ENCODE peak calls at places on chromosomes 13 and 19, in ten cellular contexts. One of them, this sample, is unnamed.

GRCh38 chr13:35743165-35743564 is 266.7 kb upstream of the MAB21L1 start:
- DNase-seq in GM12865: no peak
- DNase-seq in fibroblast of pulmonary artery: no peak
- DNase-seq in thoracic aorta: no peak
- DNase-seq in dorsolateral prefrontal cortex: no peak
- DNase-seq in foreskin fibroblast: no peak
- DNase-seq in Panc1: no peak
- DNase-seq in HFF-Myc: no peak
- DNase-seq in cardiac fibroblast: no peak
- DNase-seq in brain microvascular endothelial cell: no peak
- DNase-seq in this sample: no peak

GRCh38 chr13:101655435-101655834 is 203.0 kb downstream of the ITGBL1 start:
- DNase-seq in thoracic aorta: no peak
- DNase-seq in GM12865: no peak
- DNase-seq in HFF-Myc: no peak
- DNase-seq in cardiac fibroblast: no peak
- DNase-seq in Panc1: no peak
- DNase-seq in dorsolateral prefrontal cortex: no peak
- DNase-seq in foreskin fibroblast: no peak
- DNase-seq in fibroblast of pulmonary artery: no peak
- DNase-seq in brain microvascular endothelial cell: no peak
- DNase-seq in this sample: no peak

GRCh38 chr13:31046711-31047279 is 114.3 kb downstream of the TEX26 start:
- DNase-seq in fibroblast of pulmonary artery: peak
- DNase-seq in foreskin fibroblast: peak
- DNase-seq in Panc1: no peak
- DNase-seq in cardiac fibroblast: peak
- DNase-seq in GM12865: no peak
- DNase-seq in thoracic aorta: no peak
- DNase-seq in HFF-Myc: no peak
- DNase-seq in dorsolateral prefrontal cortex: peak
- DNase-seq in brain microvascular endothelial cell: peak
- DNase-seq in this sample: no peak

GRCh38 chr19:48757089-48757675 is 1.9 kb downstream of the FGF21 start:
- DNase-seq in dorsolateral prefrontal cortex: no peak
- DNase-seq in Panc1: no peak
- DNase-seq in brain microvascular endothelial cell: no peak
- DNase-seq in thoracic aorta: no peak
- DNase-seq in HFF-Myc: no peak
- DNase-seq in cardiac fibroblast: no peak
- DNase-seq in GM12865: no peak
- DNase-seq in fibroblast of pulmonary artery: no peak
- DNase-seq in foreskin fibroblast: no peak
- DNase-seq in this sample: no peak

GRCh38 chr13:34926513-34926912 is 15.6 kb upstream of the NBEA start:
- DNase-seq in HFF-Myc: no peak
- DNase-seq in GM12865: no peak
- DNase-seq in dorsolateral prefrontal cortex: no peak
- DNase-seq in Panc1: no peak
- DNase-seq in fibroblast of pulmonary artery: peak
- DNase-seq in thoracic aorta: no peak
- DNase-seq in foreskin fibroblast: peak
- DNase-seq in cardiac fibroblast: peak
- DNase-seq in brain microvascular endothelial cell: peak
- DNase-seq in this sample: no peak

GRCh38 chr13:41056996-41057711 is 4.2 kb upstream of the WBP4 start:
- DNase-seq in foreskin fibroblast: no peak
- DNase-seq in Panc1: no peak
- DNase-seq in fibroblast of pulmonary artery: no peak
- DNase-seq in GM12865: no peak
- DNase-seq in brain microvascular endothelial cell: no peak
- DNase-seq in HFF-Myc: no peak
- DNase-seq in dorsolateral prefrontal cortex: no peak
- DNase-seq in cardiac fibroblast: no peak
- DNase-seq in thoracic aorta: no peak
- DNase-seq in this sample: no peak

GRCh38 chr19:45508931-45509691 is 1.8 kb downstream of the VASP start:
- DNase-seq in Panc1: no peak
- DNase-seq in HFF-Myc: no peak
- DNase-seq in fibroblast of pulmonary artery: peak
- DNase-seq in cardiac fibroblast: peak
- DNase-seq in thoracic aorta: peak
- DNase-seq in foreskin fibroblast: peak
- DNase-seq in dorsolateral prefrontal cortex: no peak
- DNase-seq in GM12865: peak
- DNase-seq in brain microvascular endothelial cell: peak
- DNase-seq in this sample: no peak

GRCh38 chr19:16040642-16041041 is 35.7 kb upstream of the TPM4 start:
- DNase-seq in foreskin fibroblast: peak
- DNase-seq in brain microvascular endothelial cell: no peak
- DNase-seq in HFF-Myc: no peak
- DNase-seq in thoracic aorta: no peak
- DNase-seq in dorsolateral prefrontal cortex: no peak
- DNase-seq in Panc1: no peak
- DNase-seq in fibroblast of pulmonary artery: peak
- DNase-seq in GM12865: no peak
- DNase-seq in cardiac fibroblast: peak
- DNase-seq in this sample: no peak

GRCh38 chr19:38538386-38538785 is 79.4 kb downstream of the MAP4K1 start:
- DNase-seq in GM12865: no peak
- DNase-seq in cardiac fibroblast: no peak
- DNase-seq in HFF-Myc: no peak
- DNase-seq in fibroblast of pulmonary artery: no peak
- DNase-seq in dorsolateral prefrontal cortex: peak
- DNase-seq in thoracic aorta: no peak
- DNase-seq in Panc1: no peak
- DNase-seq in brain microvascular endothelial cell: no peak
- DNase-seq in foreskin fibroblast: no peak
- DNase-seq in this sample: no peak

GRCh38 chr19:17327654-17328516 is 6.8 kb downstream of the ANO8 start:
- DNase-seq in GM12865: peak
- DNase-seq in Panc1: no peak
- DNase-seq in foreskin fibroblast: no peak
- DNase-seq in dorsolateral prefrontal cortex: no peak
- DNase-seq in HFF-Myc: no peak
- DNase-seq in fibroblast of pulmonary artery: peak
- DNase-seq in brain microvascular endothelial cell: no peak
- DNase-seq in cardiac fibroblast: peak
- DNase-seq in thoracic aorta: no peak
- DNase-seq in this sample: peak

GRCh38 chr13:109700176-109700575 is 86.2 kb downstream of the IRS2 start:
- DNase-seq in fibroblast of pulmonary artery: peak
- DNase-seq in brain microvascular endothelial cell: peak
- DNase-seq in HFF-Myc: peak
- DNase-seq in cardiac fibroblast: peak
- DNase-seq in foreskin fibroblast: peak
- DNase-seq in Panc1: no peak
- DNase-seq in GM12865: no peak
- DNase-seq in thoracic aorta: no peak
- DNase-seq in dorsolateral prefrontal cortex: peak
- DNase-seq in this sample: no peak

GRCh38 chr19:14555918-14556661 is 15.8 kb downstream of the NDUFB7 start:
- DNase-seq in foreskin fibroblast: no peak
- DNase-seq in fibroblast of pulmonary artery: no peak
- DNase-seq in cardiac fibroblast: no peak
- DNase-seq in brain microvascular endothelial cell: peak
- DNase-seq in thoracic aorta: no peak
- DNase-seq in Panc1: no peak
- DNase-seq in HFF-Myc: no peak
- DNase-seq in GM12865: no peak
- DNase-seq in dorsolateral prefrontal cortex: no peak
- DNase-seq in this sample: no peak

GRCh38 chr13:107365466-107366215 is 797.7 kb upstream of the ARGLU1 start:
- DNase-seq in Panc1: no peak
- DNase-seq in dorsolateral prefrontal cortex: no peak
- DNase-seq in thoracic aorta: no peak
- DNase-seq in brain microvascular endothelial cell: peak
- DNase-seq in foreskin fibroblast: no peak
- DNase-seq in fibroblast of pulmonary artery: peak
- DNase-seq in HFF-Myc: no peak
- DNase-seq in GM12865: no peak
- DNase-seq in cardiac fibroblast: peak
- DNase-seq in this sample: no peak

GRCh38 chr19:10113592-10113963 is 2.1 kb downstream of the P2RY11 start:
- DNase-seq in brain microvascular endothelial cell: no peak
- DNase-seq in thoracic aorta: no peak
- DNase-seq in Panc1: no peak
- DNase-seq in GM12865: peak
- DNase-seq in dorsolateral prefrontal cortex: no peak
- DNase-seq in cardiac fibroblast: no peak
- DNase-seq in foreskin fibroblast: no peak
- DNase-seq in fibroblast of pulmonary artery: no peak
- DNase-seq in HFF-Myc: no peak
- DNase-seq in this sample: no peak

GRCh38 chr19:8512115-8512967 is 1.6 kb downstream of the ZNF414 start:
- DNase-seq in dorsolateral prefrontal cortex: no peak
- DNase-seq in HFF-Myc: no peak
- DNase-seq in Panc1: no peak
- DNase-seq in fibroblast of pulmonary artery: peak
- DNase-seq in brain microvascular endothelial cell: no peak
- DNase-seq in cardiac fibroblast: peak
- DNase-seq in GM12865: peak
- DNase-seq in foreskin fibroblast: no peak
- DNase-seq in thoracic aorta: no peak
- DNase-seq in this sample: no peak

GRCh38 chr13:48727252-48728011 is 73.7 kb downstream of the CYSLTR2 start:
- DNase-seq in GM12865: peak
- DNase-seq in brain microvascular endothelial cell: no peak
- DNase-seq in dorsolateral prefrontal cortex: no peak
- DNase-seq in foreskin fibroblast: no peak
- DNase-seq in cardiac fibroblast: peak
- DNase-seq in Panc1: no peak
- DNase-seq in HFF-Myc: peak
- DNase-seq in thoracic aorta: no peak
- DNase-seq in fibroblast of pulmonary artery: peak
- DNase-seq in this sample: no peak

GRCh38 chr19:12314553-12314952 is 18.9 kb downstream of the ZNF563 start:
- DNase-seq in fibroblast of pulmonary artery: no peak
- DNase-seq in cardiac fibroblast: no peak
- DNase-seq in Panc1: no peak
- DNase-seq in HFF-Myc: no peak
- DNase-seq in foreskin fibroblast: no peak
- DNase-seq in brain microvascular endothelial cell: no peak
- DNase-seq in thoracic aorta: no peak
- DNase-seq in GM12865: no peak
- DNase-seq in dorsolateral prefrontal cortex: no peak
- DNase-seq in this sample: no peak

GRCh38 chr13:31686660-31687430 is 52.5 kb upstream of the RXFP2 start:
- DNase-seq in brain microvascular endothelial cell: no peak
- DNase-seq in dorsolateral prefrontal cortex: no peak
- DNase-seq in thoracic aorta: no peak
- DNase-seq in cardiac fibroblast: peak
- DNase-seq in GM12865: no peak
- DNase-seq in HFF-Myc: no peak
- DNase-seq in foreskin fibroblast: no peak
- DNase-seq in Panc1: no peak
- DNase-seq in fibroblast of pulmonary artery: peak
- DNase-seq in this sample: no peak

GRCh38 chr19:4360641-4361151 is 17.3 kb downstream of the MPND start:
- DNase-seq in foreskin fibroblast: no peak
- DNase-seq in cardiac fibroblast: no peak
- DNase-seq in Panc1: no peak
- DNase-seq in thoracic aorta: no peak
- DNase-seq in dorsolateral prefrontal cortex: no peak
- DNase-seq in fibroblast of pulmonary artery: no peak
- DNase-seq in HFF-Myc: no peak
- DNase-seq in GM12865: no peak
- DNase-seq in brain microvascular endothelial cell: no peak
- DNase-seq in this sample: no peak
- TF ChIP-seq CTCF in foreskin fibroblast: no peak
- TF ChIP-seq CTCF in cardiac fibroblast: no peak
- TF ChIP-seq CTCF in Panc1: no peak
- TF ChIP-seq CTCF in thoracic aorta: no peak
- TF ChIP-seq CTCF in dorsolateral prefrontal cortex: no peak
- TF ChIP-seq CTCF in fibroblast of pulmonary artery: no peak
- TF ChIP-seq CTCF in HFF-Myc: no peak
- TF ChIP-seq CTCF in GM12865: no peak
- TF ChIP-seq CTCF in brain microvascular endothelial cell: no peak
- TF ChIP-seq CTCF in this sample: no peak

DNA sequence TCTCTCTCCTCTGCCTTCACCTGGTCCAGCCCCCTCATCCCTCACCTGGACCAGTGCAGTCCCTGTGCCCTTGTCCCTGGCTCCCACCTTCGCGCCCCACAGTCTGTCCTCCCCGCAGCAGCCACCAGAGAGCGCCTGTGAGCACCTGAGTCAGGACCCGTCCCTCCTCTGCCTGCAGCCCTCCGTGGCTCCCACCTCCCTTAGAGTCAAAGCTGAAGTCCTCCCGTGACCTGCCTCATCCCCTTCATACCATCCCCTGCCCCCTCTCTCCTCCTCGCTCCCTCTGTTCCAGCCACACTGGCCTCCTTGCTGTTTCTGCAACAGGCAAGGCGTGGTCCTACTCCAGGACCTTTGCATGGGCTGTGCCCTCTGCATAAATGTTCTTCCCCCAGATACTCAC is 10.3 kb downstream of the CELF5 start:
- DNase-seq in GM12865: no peak
- DNase-seq in cardiac fibroblast: no peak
- DNase-seq in thoracic aorta: no peak
- DNase-seq in dorsolateral prefrontal cortex: no peak
- DNase-seq in brain microvascular endothelial cell: no peak
- DNase-seq in Panc1: no peak
- DNase-seq in fibroblast of pulmonary artery: no peak
- DNase-seq in foreskin fibroblast: no peak
- DNase-seq in HFF-Myc: no peak
- DNase-seq in this sample: no peak
- TF ChIP-seq CTCF in GM12865: peak
- TF ChIP-seq CTCF in cardiac fibroblast: peak
- TF ChIP-seq CTCF in thoracic aorta: no peak
- TF ChIP-seq CTCF in dorsolateral prefrontal cortex: no peak
- TF ChIP-seq CTCF in brain microvascular endothelial cell: peak
- TF ChIP-seq CTCF in Panc1: peak
- TF ChIP-seq CTCF in fibroblast of pulmonary artery: peak
- TF ChIP-seq CTCF in foreskin fibroblast: no peak
- TF ChIP-seq CTCF in HFF-Myc: peak
- TF ChIP-seq CTCF in this sample: peak

DNA sequence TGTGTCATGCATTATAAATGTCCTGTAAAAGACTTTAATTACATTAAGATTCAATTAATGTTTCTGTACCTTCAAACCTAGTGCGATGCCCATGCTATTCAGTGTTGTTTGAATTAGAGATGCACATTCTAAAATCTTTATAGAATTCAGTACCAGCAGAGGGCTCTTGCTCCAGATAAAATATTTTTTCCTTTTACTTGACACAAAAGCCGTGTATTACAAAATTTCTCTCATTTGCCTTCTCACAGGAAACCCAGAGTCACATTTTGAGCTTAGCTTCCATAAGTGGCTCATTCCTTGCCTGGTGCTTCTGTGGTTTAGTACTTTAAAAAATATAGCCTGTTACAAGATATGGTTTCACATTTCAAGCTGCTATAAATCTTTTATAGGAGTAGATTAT is 101.2 kb downstream of the RNF17 start:
- DNase-seq in brain microvascular endothelial cell: no peak
- DNase-seq in cardiac fibroblast: peak
- DNase-seq in dorsolateral prefrontal cortex: no peak
- DNase-seq in foreskin fibroblast: no peak
- DNase-seq in Panc1: no peak
- DNase-seq in thoracic aorta: no peak
- DNase-seq in HFF-Myc: no peak
- DNase-seq in GM12865: no peak
- DNase-seq in fibroblast of pulmonary artery: peak
- DNase-seq in this sample: no peak
- TF ChIP-seq CTCF in brain microvascular endothelial cell: peak
- TF ChIP-seq CTCF in cardiac fibroblast: peak
- TF ChIP-seq CTCF in dorsolateral prefrontal cortex: peak
- TF ChIP-seq CTCF in foreskin fibroblast: peak
- TF ChIP-seq CTCF in Panc1: peak
- TF ChIP-seq CTCF in thoracic aorta: peak
- TF ChIP-seq CTCF in HFF-Myc: no peak
- TF ChIP-seq CTCF in GM12865: no peak
- TF ChIP-seq CTCF in fibroblast of pulmonary artery: peak
- TF ChIP-seq CTCF in this sample: no peak

GRCh38 chr19:55165952-55166529 is 372 bp downstream of the DNAAF3 start:
- DNase-seq in GM12865: peak
- DNase-seq in dorsolateral prefrontal cortex: peak
- DNase-seq in Panc1: peak
- DNase-seq in fibroblast of pulmonary artery: peak
- DNase-seq in brain microvascular endothelial cell: peak
- DNase-seq in cardiac fibroblast: peak
- DNase-seq in HFF-Myc: no peak
- DNase-seq in foreskin fibroblast: peak
- DNase-seq in thoracic aorta: no peak
- DNase-seq in this sample: peak
- TF ChIP-seq CTCF in GM12865: no peak
- TF ChIP-seq CTCF in dorsolateral prefrontal cortex: peak
- TF ChIP-seq CTCF in Panc1: peak
- TF ChIP-seq CTCF in fibroblast of pulmonary artery: peak
- TF ChIP-seq CTCF in brain microvascular endothelial cell: peak
- TF ChIP-seq CTCF in cardiac fibroblast: peak
- TF ChIP-seq CTCF in HFF-Myc: peak
- TF ChIP-seq CTCF in foreskin fibroblast: peak
- TF ChIP-seq CTCF in thoracic aorta: no peak
- TF ChIP-seq CTCF in this sample: peak

This sample was measured in progenitor cell of endocrine pancreas.